ENCODE peak calls at places on chromosomes 6 and 20, in seven cellular contexts. One of them, this sample, is unnamed.

GRCh38 chr6:19812512-19813119 is 24.6 kb upstream of the ID4 start:
- DNase-seq in T-helper 2 cell: no peak
- DNase-seq in foreskin keratinocyte: no peak
- DNase-seq in mucosa of gallbladder: no peak
- DNase-seq in pancreas: no peak
- DNase-seq in Right ventricle myocardium superior: no peak
- DNase-seq in anterior cingulate cortex: no peak
- DNase-seq in this sample: peak

GRCh38 chr20:58023781-58024180 is 204.7 kb downstream of the ANKRD60 start:
- DNase-seq in T-helper 2 cell: no peak
- DNase-seq in foreskin keratinocyte: no peak
- DNase-seq in mucosa of gallbladder: no peak
- DNase-seq in pancreas: no peak
- DNase-seq in Right ventricle myocardium superior: no peak
- DNase-seq in anterior cingulate cortex: no peak
- DNase-seq in this sample: no peak

GRCh38 chr6:31969712-31970603 is 2.0 kb downstream of the DXO start:
- DNase-seq in T-helper 2 cell: no peak
- DNase-seq in foreskin keratinocyte: no peak
- DNase-seq in mucosa of gallbladder: no peak
- DNase-seq in pancreas: no peak
- DNase-seq in Right ventricle myocardium superior: no peak
- DNase-seq in anterior cingulate cortex: no peak
- DNase-seq in this sample: no peak

GRCh38 chr6:37690964-37691735 is 6.5 kb downstream of the MDGA1 start:
- DNase-seq in T-helper 2 cell: no peak
- DNase-seq in foreskin keratinocyte: peak
- DNase-seq in mucosa of gallbladder: no peak
- DNase-seq in pancreas: no peak
- DNase-seq in Right ventricle myocardium superior: no peak
- DNase-seq in anterior cingulate cortex: no peak
- DNase-seq in this sample: no peak

GRCh38 chr20:50481741-50482140 is 28.4 kb upstream of the PTPN1 start:
- DNase-seq in T-helper 2 cell: no peak
- DNase-seq in foreskin keratinocyte: no peak
- DNase-seq in mucosa of gallbladder: no peak
- DNase-seq in pancreas: no peak
- DNase-seq in Right ventricle myocardium superior: no peak
- DNase-seq in anterior cingulate cortex: no peak
- DNase-seq in this sample: no peak

GRCh38 chr6:159590794-159591193 is 102.2 kb downstream of the SOD2 start:
- DNase-seq in T-helper 2 cell: no peak
- DNase-seq in foreskin keratinocyte: no peak
- DNase-seq in mucosa of gallbladder: no peak
- DNase-seq in pancreas: no peak
- DNase-seq in Right ventricle myocardium superior: no peak
- DNase-seq in anterior cingulate cortex: no peak
- DNase-seq in this sample: no peak

GRCh38 chr6:127482318-127482717 is 23.1 kb upstream of the KIAA0408 start:
- DNase-seq in T-helper 2 cell: no peak
- DNase-seq in foreskin keratinocyte: no peak
- DNase-seq in mucosa of gallbladder: no peak
- DNase-seq in pancreas: no peak
- DNase-seq in Right ventricle myocardium superior: no peak
- DNase-seq in anterior cingulate cortex: no peak
- DNase-seq in this sample: no peak

GRCh38 chr6:134464690-134465411 is 146.9 kb upstream of the SGK1 start:
- DNase-seq in T-helper 2 cell: no peak
- DNase-seq in foreskin keratinocyte: peak
- DNase-seq in mucosa of gallbladder: no peak
- DNase-seq in pancreas: no peak
- DNase-seq in Right ventricle myocardium superior: no peak
- DNase-seq in anterior cingulate cortex: no peak
- DNase-seq in this sample: no peak

GRCh38 chr6:7939186-7939863 is 28.7 kb upstream of the TXNDC5 start:
- DNase-seq in T-helper 2 cell: no peak
- DNase-seq in foreskin keratinocyte: no peak
- DNase-seq in mucosa of gallbladder: no peak
- DNase-seq in pancreas: no peak
- DNase-seq in Right ventricle myocardium superior: no peak
- DNase-seq in anterior cingulate cortex: no peak
- DNase-seq in this sample: no peak

This sample was measured in T47D.